ENCODE peak calls at places on chromosomes 13 and 19, in nine cellular contexts. One of them, this sample, is unnamed.

GRCh38 chr13:47039106-47039505 is 142.3 kb upstream of the HTR2A start:
- DNase-seq in A549: no peak
- DNase-seq in HFFc6: peak; percentile 85
- DNase-seq in astrocyte of the spinal cord: peak; percentile 88
- DNase-seq in stimulated activated CD4-positive, alpha-beta T cell treated with anti-CD3 and anti-CD28 coated beads, Interleukin-15, amount 100 ng/mL, for 1 hour: no peak
- DNase-seq in NCI-H1105: no peak
- DNase-seq in amniotic epithelial cell: peak; percentile 92
- DNase-seq in GM19239: no peak
- DNase-seq in myocyte: peak; percentile 67
- DNase-seq in this sample: peak; percentile 72

GRCh38 chr13:80840313-80840976 is 499.5 kb upstream of the SPRY2 start:
- DNase-seq in astrocyte of the spinal cord: peak; percentile 72
- DNase-seq in A549: no peak
- DNase-seq in stimulated activated CD4-positive, alpha-beta T cell treated with anti-CD3 and anti-CD28 coated beads, Interleukin-15, amount 100 ng/mL, for 1 hour: no peak
- DNase-seq in GM19239: no peak
- DNase-seq in myocyte: peak; percentile 88
- DNase-seq in HFFc6: no peak
- DNase-seq in amniotic epithelial cell: peak; percentile 1
- DNase-seq in NCI-H1105: no peak
- DNase-seq in this sample: peak; percentile 11

GRCh38 chr19:48866692-48867091 is 1.7 kb downstream of the PLEKHA4 start:
- DNase-seq in A549: no peak
- DNase-seq in GM19239: no peak
- DNase-seq in myocyte: no peak
- DNase-seq in stimulated activated CD4-positive, alpha-beta T cell treated with anti-CD3 and anti-CD28 coated beads, Interleukin-15, amount 100 ng/mL, for 1 hour: no peak
- DNase-seq in NCI-H1105: no peak
- DNase-seq in HFFc6: no peak
- DNase-seq in amniotic epithelial cell: no peak
- DNase-seq in astrocyte of the spinal cord: no peak
- DNase-seq in this sample: no peak

GRCh38 chr13:27482996-27483395 is 32.6 kb upstream of the MTIF3 start:
- DNase-seq in A549: no peak
- DNase-seq in amniotic epithelial cell: no peak
- DNase-seq in stimulated activated CD4-positive, alpha-beta T cell treated with anti-CD3 and anti-CD28 coated beads, Interleukin-15, amount 100 ng/mL, for 1 hour: no peak
- DNase-seq in GM19239: peak; percentile 16
- DNase-seq in HFFc6: no peak
- DNase-seq in astrocyte of the spinal cord: no peak
- DNase-seq in NCI-H1105: no peak
- DNase-seq in myocyte: no peak
- DNase-seq in this sample: no peak

GRCh38 chr13:23842406-23842805 is 46.8 kb downstream of the MIPEP start:
- DNase-seq in HFFc6: no peak
- DNase-seq in stimulated activated CD4-positive, alpha-beta T cell treated with anti-CD3 and anti-CD28 coated beads, Interleukin-15, amount 100 ng/mL, for 1 hour: no peak
- DNase-seq in amniotic epithelial cell: no peak
- DNase-seq in GM19239: no peak
- DNase-seq in A549: no peak
- DNase-seq in NCI-H1105: no peak
- DNase-seq in astrocyte of the spinal cord: no peak
- DNase-seq in myocyte: no peak
- DNase-seq in this sample: no peak

GRCh38 chr13:114011226-114011625 is 37.4 kb upstream of the C13orf46 start:
- DNase-seq in amniotic epithelial cell: no peak
- DNase-seq in myocyte: no peak
- DNase-seq in stimulated activated CD4-positive, alpha-beta T cell treated with anti-CD3 and anti-CD28 coated beads, Interleukin-15, amount 100 ng/mL, for 1 hour: no peak
- DNase-seq in astrocyte of the spinal cord: no peak
- DNase-seq in HFFc6: no peak
- DNase-seq in GM19239: no peak
- DNase-seq in A549: no peak
- DNase-seq in NCI-H1105: no peak
- DNase-seq in this sample: no peak

GRCh38 chr13:27079421-27079958 is 92.1 kb downstream of the USP12 start:
- DNase-seq in A549: no peak
- DNase-seq in astrocyte of the spinal cord: peak; percentile 88
- DNase-seq in NCI-H1105: no peak
- DNase-seq in amniotic epithelial cell: peak; percentile 94
- DNase-seq in stimulated activated CD4-positive, alpha-beta T cell treated with anti-CD3 and anti-CD28 coated beads, Interleukin-15, amount 100 ng/mL, for 1 hour: no peak
- DNase-seq in GM19239: no peak
- DNase-seq in HFFc6: peak; percentile 85
- DNase-seq in myocyte: peak; percentile 90
- DNase-seq in this sample: peak; percentile 89

GRCh38 chr13:113758651-113759524 is at the start of gene TMEM255B:
- DNase-seq in myocyte: peak; percentile 72
- DNase-seq in NCI-H1105: peak; percentile 75
- DNase-seq in A549: peak; percentile 39
- DNase-seq in stimulated activated CD4-positive, alpha-beta T cell treated with anti-CD3 and anti-CD28 coated beads, Interleukin-15, amount 100 ng/mL, for 1 hour: peak; percentile 71
- DNase-seq in astrocyte of the spinal cord: peak; percentile 55
- DNase-seq in GM19239: peak; percentile 96
- DNase-seq in HFFc6: peak; percentile 35
- DNase-seq in amniotic epithelial cell: peak; percentile 67
- DNase-seq in this sample: peak; percentile 79

GRCh38 chr19:33448159-33448516 is 73.5 kb downstream of the PEPD start:
- DNase-seq in amniotic epithelial cell: no peak
- DNase-seq in stimulated activated CD4-positive, alpha-beta T cell treated with anti-CD3 and anti-CD28 coated beads, Interleukin-15, amount 100 ng/mL, for 1 hour: no peak
- DNase-seq in myocyte: no peak
- DNase-seq in GM19239: no peak
- DNase-seq in A549: no peak
- DNase-seq in HFFc6: no peak
- DNase-seq in NCI-H1105: no peak
- DNase-seq in astrocyte of the spinal cord: no peak
- DNase-seq in this sample: no peak

GRCh38 chr19:38148337-38148736 is 75.7 kb downstream of the DPF1 start:
- DNase-seq in NCI-H1105: no peak
- DNase-seq in HFFc6: no peak
- DNase-seq in astrocyte of the spinal cord: no peak
- DNase-seq in GM19239: no peak
- DNase-seq in myocyte: no peak
- DNase-seq in amniotic epithelial cell: no peak
- DNase-seq in A549: no peak
- DNase-seq in stimulated activated CD4-positive, alpha-beta T cell treated with anti-CD3 and anti-CD28 coated beads, Interleukin-15, amount 100 ng/mL, for 1 hour: no peak
- DNase-seq in this sample: no peak